ENCODE peak calls at places on chromosomes 5 and 9, in seven cellular contexts. One of them, this sample, is unnamed.

GRCh38 chr9:35553670-35554543 is 51.2 kb upstream of the TESK1 start:
- DNase-seq in effector memory CD8-positive, alpha-beta T cell: peak
- DNase-seq in lung microvascular endothelial cell: peak
- DNase-seq in left kidney: peak
- DNase-seq in NCI-H2171 treated with DMSO at 0.1 percent for 48 hours: no peak
- DNase-seq in endothelial cell of umbilical vein: peak
- DNase-seq in stimulated activated CD8-positive, alpha-beta memory T cell treated with anti-CD3 and anti-CD28 coated beads, Interleukin-12 subunit alpha, Interleukin-12 subunit beta, amount 100 ng/mL, for 4 hours: no peak
- DNase-seq in this sample: peak

GRCh38 chr5:9108156-9108555 is 437.7 kb downstream of the SEMA5A start:
- DNase-seq in left kidney: no peak
- DNase-seq in endothelial cell of umbilical vein: no peak
- DNase-seq in effector memory CD8-positive, alpha-beta T cell: no peak
- DNase-seq in lung microvascular endothelial cell: no peak
- DNase-seq in stimulated activated CD8-positive, alpha-beta memory T cell treated with anti-CD3 and anti-CD28 coated beads, Interleukin-12 subunit alpha, Interleukin-12 subunit beta, amount 100 ng/mL, for 4 hours: no peak
- DNase-seq in NCI-H2171 treated with DMSO at 0.1 percent for 48 hours: peak
- DNase-seq in this sample: no peak

GRCh38 chr9:89410709-89411111 is 87.2 kb downstream of the SEMA4D start:
- DNase-seq in left kidney: no peak
- DNase-seq in effector memory CD8-positive, alpha-beta T cell: no peak
- DNase-seq in NCI-H2171 treated with DMSO at 0.1 percent for 48 hours: no peak
- DNase-seq in stimulated activated CD8-positive, alpha-beta memory T cell treated with anti-CD3 and anti-CD28 coated beads, Interleukin-12 subunit alpha, Interleukin-12 subunit beta, amount 100 ng/mL, for 4 hours: no peak
- DNase-seq in endothelial cell of umbilical vein: no peak
- DNase-seq in lung microvascular endothelial cell: no peak
- DNase-seq in this sample: peak

GRCh38 chr9:114122152-114122615 is 23.1 kb upstream of the KIF12 start:
- DNase-seq in effector memory CD8-positive, alpha-beta T cell: no peak
- DNase-seq in lung microvascular endothelial cell: no peak
- DNase-seq in left kidney: no peak
- DNase-seq in NCI-H2171 treated with DMSO at 0.1 percent for 48 hours: no peak
- DNase-seq in stimulated activated CD8-positive, alpha-beta memory T cell treated with anti-CD3 and anti-CD28 coated beads, Interleukin-12 subunit alpha, Interleukin-12 subunit beta, amount 100 ng/mL, for 4 hours: no peak
- DNase-seq in endothelial cell of umbilical vein: no peak
- DNase-seq in this sample: no peak

GRCh38 chr9:116959775-116960174 is 272.7 kb downstream of the TRIM32 start:
- DNase-seq in stimulated activated CD8-positive, alpha-beta memory T cell treated with anti-CD3 and anti-CD28 coated beads, Interleukin-12 subunit alpha, Interleukin-12 subunit beta, amount 100 ng/mL, for 4 hours: no peak
- DNase-seq in NCI-H2171 treated with DMSO at 0.1 percent for 48 hours: peak
- DNase-seq in left kidney: peak
- DNase-seq in lung microvascular endothelial cell: no peak
- DNase-seq in endothelial cell of umbilical vein: no peak
- DNase-seq in effector memory CD8-positive, alpha-beta T cell: no peak
- DNase-seq in this sample: peak

GRCh38 chr5:5351288-5352089 is 71.0 kb upstream of the ICE1 start:
- DNase-seq in lung microvascular endothelial cell: no peak
- DNase-seq in effector memory CD8-positive, alpha-beta T cell: no peak
- DNase-seq in NCI-H2171 treated with DMSO at 0.1 percent for 48 hours: no peak
- DNase-seq in endothelial cell of umbilical vein: no peak
- DNase-seq in left kidney: no peak
- DNase-seq in stimulated activated CD8-positive, alpha-beta memory T cell treated with anti-CD3 and anti-CD28 coated beads, Interleukin-12 subunit alpha, Interleukin-12 subunit beta, amount 100 ng/mL, for 4 hours: no peak
- DNase-seq in this sample: peak

GRCh38 chr9:6686396-6686795 is 40.9 kb upstream of the GLDC start:
- DNase-seq in lung microvascular endothelial cell: peak
- DNase-seq in effector memory CD8-positive, alpha-beta T cell: no peak
- DNase-seq in NCI-H2171 treated with DMSO at 0.1 percent for 48 hours: no peak
- DNase-seq in stimulated activated CD8-positive, alpha-beta memory T cell treated with anti-CD3 and anti-CD28 coated beads, Interleukin-12 subunit alpha, Interleukin-12 subunit beta, amount 100 ng/mL, for 4 hours: no peak
- DNase-seq in left kidney: peak
- DNase-seq in endothelial cell of umbilical vein: peak
- DNase-seq in this sample: peak

GRCh38 chr9:110923601-110924000 is 114.7 kb downstream of the LPAR1 start:
- DNase-seq in effector memory CD8-positive, alpha-beta T cell: no peak
- DNase-seq in NCI-H2171 treated with DMSO at 0.1 percent for 48 hours: no peak
- DNase-seq in lung microvascular endothelial cell: peak
- DNase-seq in stimulated activated CD8-positive, alpha-beta memory T cell treated with anti-CD3 and anti-CD28 coated beads, Interleukin-12 subunit alpha, Interleukin-12 subunit beta, amount 100 ng/mL, for 4 hours: no peak
- DNase-seq in endothelial cell of umbilical vein: no peak
- DNase-seq in left kidney: peak
- DNase-seq in this sample: no peak

GRCh38 chr9:106127771-106128170 is 433.4 kb downstream of the TMEM38B start:
- DNase-seq in stimulated activated CD8-positive, alpha-beta memory T cell treated with anti-CD3 and anti-CD28 coated beads, Interleukin-12 subunit alpha, Interleukin-12 subunit beta, amount 100 ng/mL, for 4 hours: no peak
- DNase-seq in endothelial cell of umbilical vein: no peak
- DNase-seq in NCI-H2171 treated with DMSO at 0.1 percent for 48 hours: no peak
- DNase-seq in lung microvascular endothelial cell: no peak
- DNase-seq in left kidney: no peak
- DNase-seq in effector memory CD8-positive, alpha-beta T cell: no peak
- DNase-seq in this sample: no peak

GRCh38 chr5:138844812-138845513 is 30.2 kb downstream of the LRRTM2 start:
- DNase-seq in NCI-H2171 treated with DMSO at 0.1 percent for 48 hours: no peak
- DNase-seq in left kidney: no peak
- DNase-seq in lung microvascular endothelial cell: peak
- DNase-seq in endothelial cell of umbilical vein: peak
- DNase-seq in effector memory CD8-positive, alpha-beta T cell: no peak
- DNase-seq in stimulated activated CD8-positive, alpha-beta memory T cell treated with anti-CD3 and anti-CD28 coated beads, Interleukin-12 subunit alpha, Interleukin-12 subunit beta, amount 100 ng/mL, for 4 hours: no peak
- DNase-seq in this sample: no peak

GRCh38 chr9:8456327-8456726 is 656.7 kb upstream of the DMAC1 start:
- DNase-seq in stimulated activated CD8-positive, alpha-beta memory T cell treated with anti-CD3 and anti-CD28 coated beads, Interleukin-12 subunit alpha, Interleukin-12 subunit beta, amount 100 ng/mL, for 4 hours: no peak
- DNase-seq in endothelial cell of umbilical vein: no peak
- DNase-seq in left kidney: no peak
- DNase-seq in lung microvascular endothelial cell: no peak
- DNase-seq in NCI-H2171 treated with DMSO at 0.1 percent for 48 hours: no peak
- DNase-seq in effector memory CD8-positive, alpha-beta T cell: no peak
- DNase-seq in this sample: no peak

GRCh38 chr9:136059851-136060670 is 35.0 kb downstream of the NACC2 start:
- DNase-seq in left kidney: no peak
- DNase-seq in lung microvascular endothelial cell: no peak
- DNase-seq in endothelial cell of umbilical vein: no peak
- DNase-seq in stimulated activated CD8-positive, alpha-beta memory T cell treated with anti-CD3 and anti-CD28 coated beads, Interleukin-12 subunit alpha, Interleukin-12 subunit beta, amount 100 ng/mL, for 4 hours: no peak
- DNase-seq in effector memory CD8-positive, alpha-beta T cell: no peak
- DNase-seq in NCI-H2171 treated with DMSO at 0.1 percent for 48 hours: no peak
- DNase-seq in this sample: no peak

GRCh38 chr9:971901-972511 is 4.4 kb upstream of the DMRT3 start:
- DNase-seq in lung microvascular endothelial cell: no peak
- DNase-seq in NCI-H2171 treated with DMSO at 0.1 percent for 48 hours: no peak
- DNase-seq in effector memory CD8-positive, alpha-beta T cell: no peak
- DNase-seq in endothelial cell of umbilical vein: no peak
- DNase-seq in stimulated activated CD8-positive, alpha-beta memory T cell treated with anti-CD3 and anti-CD28 coated beads, Interleukin-12 subunit alpha, Interleukin-12 subunit beta, amount 100 ng/mL, for 4 hours: no peak
- DNase-seq in left kidney: peak
- DNase-seq in this sample: peak

GRCh38 chr5:106254784-106255183 is 1416.0 kb downstream of the EFNA5 start:
- DNase-seq in endothelial cell of umbilical vein: no peak
- DNase-seq in left kidney: no peak
- DNase-seq in NCI-H2171 treated with DMSO at 0.1 percent for 48 hours: no peak
- DNase-seq in stimulated activated CD8-positive, alpha-beta memory T cell treated with anti-CD3 and anti-CD28 coated beads, Interleukin-12 subunit alpha, Interleukin-12 subunit beta, amount 100 ng/mL, for 4 hours: no peak
- DNase-seq in lung microvascular endothelial cell: no peak
- DNase-seq in effector memory CD8-positive, alpha-beta T cell: no peak
- DNase-seq in this sample: peak

GRCh38 chr5:148828461-148829247 is 2.2 kb downstream of the ADRB2 start:
- DNase-seq in NCI-H2171 treated with DMSO at 0.1 percent for 48 hours: no peak
- DNase-seq in lung microvascular endothelial cell: peak
- DNase-seq in endothelial cell of umbilical vein: no peak
- DNase-seq in effector memory CD8-positive, alpha-beta T cell: peak
- DNase-seq in stimulated activated CD8-positive, alpha-beta memory T cell treated with anti-CD3 and anti-CD28 coated beads, Interleukin-12 subunit alpha, Interleukin-12 subunit beta, amount 100 ng/mL, for 4 hours: no peak
- DNase-seq in left kidney: no peak
- DNase-seq in this sample: no peak

GRCh38 chr5:146368137-146368536 is 29.5 kb downstream of the POU4F3 start:
- DNase-seq in endothelial cell of umbilical vein: no peak
- DNase-seq in lung microvascular endothelial cell: no peak
- DNase-seq in stimulated activated CD8-positive, alpha-beta memory T cell treated with anti-CD3 and anti-CD28 coated beads, Interleukin-12 subunit alpha, Interleukin-12 subunit beta, amount 100 ng/mL, for 4 hours: no peak
- DNase-seq in left kidney: no peak
- DNase-seq in NCI-H2171 treated with DMSO at 0.1 percent for 48 hours: no peak
- DNase-seq in effector memory CD8-positive, alpha-beta T cell: no peak
- DNase-seq in this sample: no peak

GRCh38 chr9:125361837-125362531 is 100.4 kb downstream of the GAPVD1 start:
- DNase-seq in stimulated activated CD8-positive, alpha-beta memory T cell treated with anti-CD3 and anti-CD28 coated beads, Interleukin-12 subunit alpha, Interleukin-12 subunit beta, amount 100 ng/mL, for 4 hours: no peak
- DNase-seq in left kidney: peak
- DNase-seq in NCI-H2171 treated with DMSO at 0.1 percent for 48 hours: no peak
- DNase-seq in endothelial cell of umbilical vein: peak
- DNase-seq in lung microvascular endothelial cell: peak
- DNase-seq in effector memory CD8-positive, alpha-beta T cell: no peak
- DNase-seq in this sample: peak

GRCh38 chr5:63408984-63409383 is 553.3 kb downstream of the HTR1A start:
- DNase-seq in NCI-H2171 treated with DMSO at 0.1 percent for 48 hours: no peak
- DNase-seq in endothelial cell of umbilical vein: no peak
- DNase-seq in stimulated activated CD8-positive, alpha-beta memory T cell treated with anti-CD3 and anti-CD28 coated beads, Interleukin-12 subunit alpha, Interleukin-12 subunit beta, amount 100 ng/mL, for 4 hours: no peak
- DNase-seq in lung microvascular endothelial cell: no peak
- DNase-seq in left kidney: no peak
- DNase-seq in effector memory CD8-positive, alpha-beta T cell: no peak
- DNase-seq in this sample: no peak

GRCh38 chr9:68750786-68751185 is 45.7 kb downstream of the PIP5K1B start:
- DNase-seq in left kidney: no peak
- DNase-seq in endothelial cell of umbilical vein: no peak
- DNase-seq in NCI-H2171 treated with DMSO at 0.1 percent for 48 hours: no peak
- DNase-seq in lung microvascular endothelial cell: no peak
- DNase-seq in stimulated activated CD8-positive, alpha-beta memory T cell treated with anti-CD3 and anti-CD28 coated beads, Interleukin-12 subunit alpha, Interleukin-12 subunit beta, amount 100 ng/mL, for 4 hours: no peak
- DNase-seq in effector memory CD8-positive, alpha-beta T cell: no peak
- DNase-seq in this sample: peak

GRCh38 chr5:26649000-26649399 is 389.4 kb downstream of the CDH9 start:
- DNase-seq in NCI-H2171 treated with DMSO at 0.1 percent for 48 hours: no peak
- DNase-seq in endothelial cell of umbilical vein: no peak
- DNase-seq in effector memory CD8-positive, alpha-beta T cell: no peak
- DNase-seq in left kidney: no peak
- DNase-seq in stimulated activated CD8-positive, alpha-beta memory T cell treated with anti-CD3 and anti-CD28 coated beads, Interleukin-12 subunit alpha, Interleukin-12 subunit beta, amount 100 ng/mL, for 4 hours: no peak
- DNase-seq in lung microvascular endothelial cell: no peak
- DNase-seq in this sample: no peak

GRCh38 chr9:16453390-16453789 is 417.1 kb downstream of the BNC2 start:
- DNase-seq in lung microvascular endothelial cell: no peak
- DNase-seq in NCI-H2171 treated with DMSO at 0.1 percent for 48 hours: no peak
- DNase-seq in stimulated activated CD8-positive, alpha-beta memory T cell treated with anti-CD3 and anti-CD28 coated beads, Interleukin-12 subunit alpha, Interleukin-12 subunit beta, amount 100 ng/mL, for 4 hours: no peak
- DNase-seq in endothelial cell of umbilical vein: no peak
- DNase-seq in effector memory CD8-positive, alpha-beta T cell: no peak
- DNase-seq in left kidney: no peak
- DNase-seq in this sample: no peak

GRCh38 chr9:6779417-6780241 is 21.9 kb downstream of the KDM4C start:
- DNase-seq in NCI-H2171 treated with DMSO at 0.1 percent for 48 hours: peak
- DNase-seq in stimulated activated CD8-positive, alpha-beta memory T cell treated with anti-CD3 and anti-CD28 coated beads, Interleukin-12 subunit alpha, Interleukin-12 subunit beta, amount 100 ng/mL, for 4 hours: no peak
- DNase-seq in effector memory CD8-positive, alpha-beta T cell: no peak
- DNase-seq in lung microvascular endothelial cell: peak
- DNase-seq in endothelial cell of umbilical vein: peak
- DNase-seq in left kidney: peak
- DNase-seq in this sample: peak

GRCh38 chr5:169416583-169417196 is 115.8 kb upstream of the SLIT3 start:
- DNase-seq in left kidney: peak
- DNase-seq in stimulated activated CD8-positive, alpha-beta memory T cell treated with anti-CD3 and anti-CD28 coated beads, Interleukin-12 subunit alpha, Interleukin-12 subunit beta, amount 100 ng/mL, for 4 hours: no peak
- DNase-seq in NCI-H2171 treated with DMSO at 0.1 percent for 48 hours: peak
- DNase-seq in endothelial cell of umbilical vein: no peak
- DNase-seq in effector memory CD8-positive, alpha-beta T cell: no peak
- DNase-seq in lung microvascular endothelial cell: no peak
- DNase-seq in this sample: no peak

GRCh38 chr5:37984300-37984699 is 144.5 kb upstream of the GDNF start:
- DNase-seq in endothelial cell of umbilical vein: no peak
- DNase-seq in left kidney: no peak
- DNase-seq in lung microvascular endothelial cell: no peak
- DNase-seq in effector memory CD8-positive, alpha-beta T cell: no peak
- DNase-seq in NCI-H2171 treated with DMSO at 0.1 percent for 48 hours: no peak
- DNase-seq in stimulated activated CD8-positive, alpha-beta memory T cell treated with anti-CD3 and anti-CD28 coated beads, Interleukin-12 subunit alpha, Interleukin-12 subunit beta, amount 100 ng/mL, for 4 hours: no peak
- DNase-seq in this sample: no peak

GRCh38 chr9:99004115-99004514 is 60.4 kb downstream of the COL15A1 start:
- DNase-seq in left kidney: no peak
- DNase-seq in effector memory CD8-positive, alpha-beta T cell: no peak
- DNase-seq in stimulated activated CD8-positive, alpha-beta memory T cell treated with anti-CD3 and anti-CD28 coated beads, Interleukin-12 subunit alpha, Interleukin-12 subunit beta, amount 100 ng/mL, for 4 hours: no peak
- DNase-seq in endothelial cell of umbilical vein: no peak
- DNase-seq in NCI-H2171 treated with DMSO at 0.1 percent for 48 hours: no peak
- DNase-seq in lung microvascular endothelial cell: no peak
- DNase-seq in this sample: no peak

GRCh38 chr5:90201923-90202322 is 207.6 kb downstream of the CETN3 start:
- DNase-seq in endothelial cell of umbilical vein: peak
- DNase-seq in left kidney: no peak
- DNase-seq in stimulated activated CD8-positive, alpha-beta memory T cell treated with anti-CD3 and anti-CD28 coated beads, Interleukin-12 subunit alpha, Interleukin-12 subunit beta, amount 100 ng/mL, for 4 hours: no peak
- DNase-seq in lung microvascular endothelial cell: peak
- DNase-seq in effector memory CD8-positive, alpha-beta T cell: no peak
- DNase-seq in NCI-H2171 treated with DMSO at 0.1 percent for 48 hours: no peak
- DNase-seq in this sample: no peak

GRCh38 chr5:16826379-16827125 is 109.5 kb downstream of the MYO10 start:
- DNase-seq in endothelial cell of umbilical vein: no peak
- DNase-seq in lung microvascular endothelial cell: no peak
- DNase-seq in NCI-H2171 treated with DMSO at 0.1 percent for 48 hours: peak
- DNase-seq in effector memory CD8-positive, alpha-beta T cell: no peak
- DNase-seq in stimulated activated CD8-positive, alpha-beta memory T cell treated with anti-CD3 and anti-CD28 coated beads, Interleukin-12 subunit alpha, Interleukin-12 subunit beta, amount 100 ng/mL, for 4 hours: no peak
- DNase-seq in left kidney: no peak
- DNase-seq in this sample: no peak

GRCh38 chr5:151683936-151684586 is 2.7 kb downstream of the SPARC start:
- DNase-seq in NCI-H2171 treated with DMSO at 0.1 percent for 48 hours: no peak
- DNase-seq in stimulated activated CD8-positive, alpha-beta memory T cell treated with anti-CD3 and anti-CD28 coated beads, Interleukin-12 subunit alpha, Interleukin-12 subunit beta, amount 100 ng/mL, for 4 hours: no peak
- DNase-seq in effector memory CD8-positive, alpha-beta T cell: no peak
- DNase-seq in endothelial cell of umbilical vein: peak
- DNase-seq in left kidney: no peak
- DNase-seq in lung microvascular endothelial cell: no peak
- DNase-seq in this sample: no peak

GRCh38 chr5:32848681-32849080 is 137.6 kb downstream of the NPR3 start:
- DNase-seq in endothelial cell of umbilical vein: no peak
- DNase-seq in lung microvascular endothelial cell: no peak
- DNase-seq in NCI-H2171 treated with DMSO at 0.1 percent for 48 hours: no peak
- DNase-seq in left kidney: no peak
- DNase-seq in effector memory CD8-positive, alpha-beta T cell: no peak
- DNase-seq in stimulated activated CD8-positive, alpha-beta memory T cell treated with anti-CD3 and anti-CD28 coated beads, Interleukin-12 subunit alpha, Interleukin-12 subunit beta, amount 100 ng/mL, for 4 hours: no peak
- DNase-seq in this sample: no peak

GRCh38 chr5:68545636-68546325 is 330.2 kb downstream of the PIK3R1 start:
- DNase-seq in effector memory CD8-positive, alpha-beta T cell: no peak
- DNase-seq in stimulated activated CD8-positive, alpha-beta memory T cell treated with anti-CD3 and anti-CD28 coated beads, Interleukin-12 subunit alpha, Interleukin-12 subunit beta, amount 100 ng/mL, for 4 hours: no peak
- DNase-seq in left kidney: no peak
- DNase-seq in endothelial cell of umbilical vein: no peak
- DNase-seq in NCI-H2171 treated with DMSO at 0.1 percent for 48 hours: no peak
- DNase-seq in lung microvascular endothelial cell: no peak
- DNase-seq in this sample: no peak

GRCh38 chr5:91074615-91075014 is 308.5 kb downstream of the ARRDC3 start:
- DNase-seq in NCI-H2171 treated with DMSO at 0.1 percent for 48 hours: no peak
- DNase-seq in lung microvascular endothelial cell: no peak
- DNase-seq in stimulated activated CD8-positive, alpha-beta memory T cell treated with anti-CD3 and anti-CD28 coated beads, Interleukin-12 subunit alpha, Interleukin-12 subunit beta, amount 100 ng/mL, for 4 hours: no peak
- DNase-seq in effector memory CD8-positive, alpha-beta T cell: no peak
- DNase-seq in left kidney: peak
- DNase-seq in endothelial cell of umbilical vein: no peak
- DNase-seq in this sample: peak

GRCh38 chr9:131809941-131810344 is 70.1 kb upstream of the RAPGEF1 start:
- DNase-seq in NCI-H2171 treated with DMSO at 0.1 percent for 48 hours: peak
- DNase-seq in lung microvascular endothelial cell: no peak
- DNase-seq in stimulated activated CD8-positive, alpha-beta memory T cell treated with anti-CD3 and anti-CD28 coated beads, Interleukin-12 subunit alpha, Interleukin-12 subunit beta, amount 100 ng/mL, for 4 hours: no peak
- DNase-seq in left kidney: no peak
- DNase-seq in endothelial cell of umbilical vein: no peak
- DNase-seq in effector memory CD8-positive, alpha-beta T cell: no peak
- DNase-seq in this sample: no peak

GRCh38 chr9:112535811-112536210 is 49.2 kb downstream of the KIAA1958 start:
- DNase-seq in NCI-H2171 treated with DMSO at 0.1 percent for 48 hours: no peak
- DNase-seq in stimulated activated CD8-positive, alpha-beta memory T cell treated with anti-CD3 and anti-CD28 coated beads, Interleukin-12 subunit alpha, Interleukin-12 subunit beta, amount 100 ng/mL, for 4 hours: no peak
- DNase-seq in endothelial cell of umbilical vein: peak
- DNase-seq in effector memory CD8-positive, alpha-beta T cell: no peak
- DNase-seq in lung microvascular endothelial cell: peak
- DNase-seq in left kidney: no peak
- DNase-seq in this sample: no peak

GRCh38 chr5:163379298-163380155 is 57.9 kb upstream of the CCNG1 start:
- DNase-seq in effector memory CD8-positive, alpha-beta T cell: no peak
- DNase-seq in left kidney: no peak
- DNase-seq in stimulated activated CD8-positive, alpha-beta memory T cell treated with anti-CD3 and anti-CD28 coated beads, Interleukin-12 subunit alpha, Interleukin-12 subunit beta, amount 100 ng/mL, for 4 hours: no peak
- DNase-seq in endothelial cell of umbilical vein: peak
- DNase-seq in lung microvascular endothelial cell: peak
- DNase-seq in NCI-H2171 treated with DMSO at 0.1 percent for 48 hours: no peak
- DNase-seq in this sample: peak

GRCh38 chr9:706606-707451 is 134.7 kb upstream of the DMRT1 start:
- DNase-seq in lung microvascular endothelial cell: peak
- DNase-seq in endothelial cell of umbilical vein: peak
- DNase-seq in NCI-H2171 treated with DMSO at 0.1 percent for 48 hours: no peak
- DNase-seq in effector memory CD8-positive, alpha-beta T cell: peak
- DNase-seq in stimulated activated CD8-positive, alpha-beta memory T cell treated with anti-CD3 and anti-CD28 coated beads, Interleukin-12 subunit alpha, Interleukin-12 subunit beta, amount 100 ng/mL, for 4 hours: no peak
- DNase-seq in left kidney: peak
- DNase-seq in this sample: peak

GRCh38 chr5:9265391-9266287 is 280.2 kb downstream of the SEMA5A start:
- DNase-seq in lung microvascular endothelial cell: no peak
- DNase-seq in endothelial cell of umbilical vein: no peak
- DNase-seq in NCI-H2171 treated with DMSO at 0.1 percent for 48 hours: no peak
- DNase-seq in left kidney: peak
- DNase-seq in stimulated activated CD8-positive, alpha-beta memory T cell treated with anti-CD3 and anti-CD28 coated beads, Interleukin-12 subunit alpha, Interleukin-12 subunit beta, amount 100 ng/mL, for 4 hours: no peak
- DNase-seq in effector memory CD8-positive, alpha-beta T cell: no peak
- DNase-seq in this sample: peak

GRCh38 chr5:137498301-137498735 is 808 bp downstream of the SPOCK1 start:
- DNase-seq in endothelial cell of umbilical vein: peak
- DNase-seq in NCI-H2171 treated with DMSO at 0.1 percent for 48 hours: no peak
- DNase-seq in stimulated activated CD8-positive, alpha-beta memory T cell treated with anti-CD3 and anti-CD28 coated beads, Interleukin-12 subunit alpha, Interleukin-12 subunit beta, amount 100 ng/mL, for 4 hours: no peak
- DNase-seq in lung microvascular endothelial cell: peak
- DNase-seq in left kidney: peak
- DNase-seq in effector memory CD8-positive, alpha-beta T cell: no peak
- DNase-seq in this sample: peak

GRCh38 chr9:60546406-60546805 is 367.8 kb upstream of the SPATA31A5 start:
- DNase-seq in endothelial cell of umbilical vein: no peak
- DNase-seq in NCI-H2171 treated with DMSO at 0.1 percent for 48 hours: no peak
- DNase-seq in left kidney: no peak
- DNase-seq in lung microvascular endothelial cell: no peak
- DNase-seq in effector memory CD8-positive, alpha-beta T cell: no peak
- DNase-seq in stimulated activated CD8-positive, alpha-beta memory T cell treated with anti-CD3 and anti-CD28 coated beads, Interleukin-12 subunit alpha, Interleukin-12 subunit beta, amount 100 ng/mL, for 4 hours: no peak
- DNase-seq in this sample: no peak